ENCODE peak calls at places on chromosome 1, in ten cellular contexts. O is esophagus squamous epithelium; M is mesendoderm; P is heart right ventricle; Y is kidney; Q is SK-N-SH; H is ascending aorta; G is hepatocyte; I is CD8-positive, alpha-beta T cell; C is GM06990. L is an unnamed sample. For H3K36me3, the result is how much of the 10 kb centered on the place peaks cover.

GRCh38 chr1:205688171-205688570 is 7.9 kb upstream of the SLC45A3 start:
- DNase-seq in O (no peak), M (peak), P (no peak), Y (no peak), Q (no peak), H (no peak), G (no peak), I (no peak), C (no peak), L (no peak)

GRCh38 chr1:115299266-115299665 is 38.8 kb downstream of the NGF start:
- DNase-seq in O (no peak), M (no peak), P (no peak), Y (no peak), Q (no peak), H (no peak), G (peak), I (no peak), C (no peak), L (no peak)

GRCh38 chr1:153513023-153513422 is 22.8 kb downstream of the S100A6 start:
- DNase-seq in O (no peak), M (no peak), P (no peak), Y (no peak), Q (no peak), H (peak), G (no peak), I (no peak), C (no peak), L (peak)

GRCh38 chr1:42003433-42003832 is 84.7 kb upstream of the HIVEP3 start:
- DNase-seq in O (no peak), M (no peak), P (no peak), Y (no peak), Q (no peak), H (no peak), G (no peak), I (no peak), C (no peak), L (no peak)

GRCh38 chr1:59143824-59144223 is 153.1 kb upstream of the FGGY start:
- DNase-seq in O (no peak), M (no peak), P (no peak), Y (no peak), Q (no peak), H (no peak), G (no peak), I (no peak), C (no peak), L (peak)

GRCh38 chr1:31476891-31477846 is 64.2 kb downstream of the SERINC2 start:
- DNase-seq in O (no peak), M (peak), P (no peak), Y (no peak), Q (peak), H (no peak), G (no peak), I (no peak), C (peak), L (no peak)

GRCh38 chr1:155983191-155984023 is 5.1 kb upstream of the ARHGEF2 start:
- DNase-seq in O (no peak), M (peak), P (peak), Y (peak), Q (no peak), H (peak), G (peak), I (no peak), C (no peak), L (peak)

GRCh38 chr1:107914144-107914543 is 50.8 kb downstream of the VAV3 start:
- DNase-seq in O (no peak), M (no peak), P (no peak), Y (no peak), Q (no peak), H (no peak), G (no peak), I (no peak), C (no peak), L (no peak)

GRCh38 chr1:205020466-205020865 is 22.5 kb upstream of the CNTN2 start:
- DNase-seq in O (no peak), M (no peak), P (no peak), Y (no peak), Q (no peak), H (no peak), G (no peak), I (no peak), C (no peak), L (no peak)

GRCh38 chr1:37035828-37036666 is 1.7 kb upstream of the GRIK3 start:
- DNase-seq in O (no peak), M (peak), P (no peak), Y (no peak), Q (peak), H (no peak), G (no peak), I (no peak), C (peak), L (peak)

GRCh38 chr1:32902535-32902920 is 1.3 kb upstream of the TMEM54 start:
- DNase-seq in O (no peak), M (no peak), P (no peak), Y (peak), Q (no peak), H (no peak), G (no peak), I (no peak), C (no peak), L (peak)

GRCh38 chr1:154014154-154014910 is 23.8 kb downstream of the RPS27 start:
- DNase-seq in O (no peak), M (no peak), P (no peak), Y (no peak), Q (no peak), H (no peak), G (no peak), I (no peak), C (no peak), L (no peak)

GRCh38 chr1:95127380-95127779 is 10.2 kb downstream of the TLCD4 start:
- DNase-seq in O (no peak), M (no peak), P (no peak), Y (no peak), Q (no peak), H (no peak), G (no peak), I (no peak), C (no peak), L (no peak)

GRCh38 chr1:44484155-44484688 is 79.2 kb downstream of the RNF220 start:
- DNase-seq in O (no peak), M (peak), P (no peak), Y (no peak), Q (no peak), H (no peak), G (no peak), I (no peak), C (no peak), L (peak)

GRCh38 chr1:63322248-63322943 is at the start of gene FOXD3:
- DNase-seq in O (no peak), M (peak), P (peak), Y (peak), Q (peak), H (no peak), G (peak), I (no peak), C (peak), L (peak)

GRCh38 chr1:200457810-200458209 is 48.0 kb upstream of the ZNF281 start:
- DNase-seq in O (no peak), M (no peak), P (no peak), Y (no peak), Q (no peak), H (no peak), G (no peak), I (no peak), C (no peak), L (no peak)

GRCh38 chr1:184289825-184290550 is 96.8 kb upstream of the C1orf21 start:
- DNase-seq in O (no peak), M (peak), P (no peak), Y (no peak), Q (no peak), H (no peak), G (no peak), I (no peak), C (no peak), L (no peak)

GRCh38 chr1:19220080-19220846 is 10.2 kb upstream of the UBR4 start:
- DNase-seq in O (no peak), M (no peak), P (no peak), Y (no peak), Q (no peak), H (peak), G (no peak), I (no peak), C (no peak), L (peak)

GRCh38 chr1:214492405-214493075 is 58.9 kb downstream of the PTPN14 start:
- DNase-seq in O (no peak), M (no peak), P (no peak), Y (no peak), Q (no peak), H (no peak), G (no peak), I (no peak), C (no peak), L (no peak)

GRCh38 chr1:202143768-202144509 is 598 bp downstream of the ARL8A start:
- DNase-seq in O (no peak), M (peak), P (peak), Y (peak), Q (peak), H (peak), G (peak), I (no peak), C (peak), L (peak)

GRCh38 chr1:77739235-77739634 is 20.4 kb downstream of the USP33 start:
- DNase-seq in O (no peak), M (no peak), P (no peak), Y (no peak), Q (no peak), H (no peak), G (no peak), I (no peak), C (no peak), L (no peak)

GRCh38 chr1:83497563-83497962 is 501.4 kb downstream of the TTLL7 start:
- DNase-seq in O (no peak), M (peak), P (no peak), Y (no peak), Q (no peak), H (no peak), G (no peak), I (no peak), C (no peak), L (no peak)

GRCh38 chr1:226649780-226650179 is 89.3 kb downstream of the ITPKB start:
- DNase-seq in O (no peak), M (peak), P (no peak), Y (peak), Q (no peak), H (no peak), G (no peak), I (peak), C (no peak), L (peak)

GRCh38 chr1:221698579-221699349 is 43.1 kb downstream of the DUSP10 start:
- DNase-seq in O (no peak), M (no peak), P (no peak), Y (no peak), Q (no peak), H (no peak), G (no peak), I (no peak), C (no peak), L (no peak)

GRCh38 chr1:179586107-179586823 is 5.4 kb upstream of the TDRD5 start:
- DNase-seq in O (no peak), M (peak), P (peak), Y (peak), Q (peak), H (no peak), G (peak), I (no peak), C (no peak), L (peak)

GRCh38 chr1:246600579-246600978 is 34.3 kb downstream of the CNST start:
- DNase-seq in O (no peak), M (no peak), P (no peak), Y (no peak), Q (no peak), H (no peak), G (no peak), I (no peak), C (no peak), L (no peak)

GRCh38 chr1:207487636-207488035 is 8.3 kb upstream of the CR1 start:
- DNase-seq in O (no peak), M (no peak), P (no peak), Y (no peak), Q (no peak), H (no peak), G (no peak), I (no peak), C (no peak), L (no peak)

GRCh38 chr1:185644531-185644930 is 89.7 kb upstream of the HMCN1 start:
- DNase-seq in O (no peak), M (no peak), P (no peak), Y (no peak), Q (no peak), H (no peak), G (no peak), I (no peak), C (no peak), L (no peak)

GRCh38 chr1:193270996-193271395 is 84.6 kb upstream of the B3GALT2 start:
- DNase-seq in O (no peak), M (no peak), P (no peak), Y (no peak), Q (no peak), H (no peak), G (no peak), I (no peak), C (no peak), L (no peak)

GRCh38 chr1:51784997-51785421 is 93.5 kb downstream of the NRDC start:
- DNase-seq in O (no peak), M (peak), P (no peak), Y (no peak), Q (no peak), H (no peak), G (peak), I (no peak), C (no peak), L (no peak)

GRCh38 chr1:51776408-51776807 is 102.1 kb downstream of the NRDC start:
- DNase-seq in O (no peak), M (no peak), P (no peak), Y (no peak), Q (no peak), H (no peak), G (no peak), I (no peak), C (no peak), L (no peak)

DNA sequence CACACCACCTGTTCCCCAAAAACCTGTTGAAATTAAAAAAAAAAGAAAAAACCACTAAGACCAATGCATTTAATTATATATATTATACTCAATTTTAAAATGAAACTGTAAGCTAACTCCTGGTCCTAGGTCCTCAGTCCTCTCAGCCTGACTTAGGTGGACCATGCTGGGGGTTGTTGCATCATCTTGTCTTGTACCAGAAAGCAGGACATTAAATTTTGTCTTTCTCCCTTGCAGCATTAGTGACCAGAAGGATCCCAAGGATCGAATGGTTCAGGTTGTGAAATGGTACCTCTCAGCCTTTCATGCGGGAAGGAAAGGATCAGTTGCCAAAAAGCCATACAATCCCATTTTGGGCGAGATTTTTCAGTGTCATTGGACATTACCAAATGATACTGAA is 97.6 kb downstream of the NRDC start:
- DNase-seq in O (no peak), M (no peak), P (no peak), Y (no peak), Q (no peak), H (no peak), G (no peak), I (no peak), C (no peak), L (no peak)
- H3K36me3 ChIP-seq in O (under half), M (under half), P (under half), Y (under half), Q (half or more), H (under half), G (under half), I (under half), C (under half), L (under half)

GRCh38 chr1:232766904-232767303 is 38.3 kb upstream of the MAP10 start:
- DNase-seq in O (no peak), M (no peak), P (no peak), Y (no peak), Q (no peak), H (no peak), G (no peak), I (no peak), C (no peak), L (no peak)

GRCh38 chr1:232773752-232774151 is 31.5 kb upstream of the MAP10 start:
- DNase-seq in O (no peak), M (no peak), P (no peak), Y (no peak), Q (no peak), H (no peak), G (no peak), I (no peak), C (no peak), L (no peak)

GRCh38 chr1:232766224-232766890 is 38.9 kb upstream of the MAP10 start:
- DNase-seq in O (no peak), M (peak), P (no peak), Y (peak), Q (no peak), H (no peak), G (no peak), I (no peak), C (no peak), L (no peak)

GRCh38 chr1:232767381-232768074 is 37.7 kb upstream of the MAP10 start:
- DNase-seq in O (no peak), M (no peak), P (no peak), Y (no peak), Q (no peak), H (peak), G (peak), I (no peak), C (no peak), L (no peak)

DNA sequence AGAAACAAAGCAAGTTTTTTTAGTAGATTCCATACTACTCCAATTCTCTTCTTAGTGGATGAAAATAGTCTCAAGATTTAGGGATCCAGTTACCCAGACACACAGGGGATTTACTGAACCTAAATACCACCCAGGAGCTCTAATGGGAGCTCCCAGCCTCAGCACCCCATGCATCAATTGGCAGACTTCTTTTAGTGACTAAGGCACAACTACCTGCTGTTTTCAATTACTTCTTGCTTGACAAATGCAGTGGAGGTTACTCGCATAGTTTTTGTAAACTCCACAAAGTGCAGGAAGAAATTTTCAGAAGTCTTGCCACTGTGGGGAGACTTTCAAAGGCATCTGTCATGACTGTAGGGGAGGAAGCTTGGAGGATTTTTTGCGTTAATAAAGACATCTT is 35.5 kb upstream of the MAP10 start:
- DNase-seq in O (no peak), M (no peak), P (no peak), Y (no peak), Q (no peak), H (no peak), G (no peak), I (no peak), C (no peak), L (peak)
- H3K36me3 ChIP-seq in O (under half), M (under half), P (under half), Y (under half), Q (under half), H (under half), G (under half), I (under half), C (under half), L (under half)

GRCh38 chr1:56510642-56511021 is 68.7 kb downstream of the PLPP3 start:
- DNase-seq in O (no peak), M (peak), P (no peak), Y (no peak), Q (no peak), H (no peak), G (no peak), I (no peak), C (no peak), L (no peak)
- H3K36me3 ChIP-seq in O (under half), M (under half), P (under half), Y (half or more), Q (under half), H (under half), G (under half), I (under half), C (under half), L (under half)

GRCh38 chr1:174880171-174880570 is 119.6 kb upstream of the CACYBP start:
- DNase-seq in O (no peak), M (no peak), P (no peak), Y (no peak), Q (no peak), H (no peak), G (no peak), I (no peak), C (no peak), L (no peak)
- H3K36me3 ChIP-seq in O (under half), M (under half), P (under half), Y (under half), Q (under half), H (under half), G (under half), I (under half), C (under half), L (under half)

GRCh38 chr1:235998812-235999211 is 66.1 kb downstream of the NID1 start:
- DNase-seq in O (no peak), M (no peak), P (no peak), Y (no peak), Q (no peak), H (peak), G (no peak), I (peak), C (peak), L (no peak)

GRCh38 chr1:235999259-235999925 is 65.5 kb downstream of the NID1 start:
- DNase-seq in O (no peak), M (peak), P (no peak), Y (no peak), Q (no peak), H (peak), G (no peak), I (peak), C (peak), L (no peak)

GRCh38 chr1:236002572-236002971 is 62.3 kb downstream of the NID1 start:
- DNase-seq in O (no peak), M (peak), P (no peak), Y (no peak), Q (no peak), H (no peak), G (no peak), I (no peak), C (no peak), L (no peak)

GRCh38 chr1:236000781-236001180 is 64.1 kb downstream of the NID1 start:
- DNase-seq in O (no peak), M (no peak), P (no peak), Y (no peak), Q (no peak), H (peak), G (no peak), I (no peak), C (no peak), L (no peak)

GRCh38 chr1:236002025-236002390 is 62.9 kb downstream of the NID1 start:
- DNase-seq in O (no peak), M (no peak), P (no peak), Y (no peak), Q (no peak), H (no peak), G (no peak), I (no peak), C (no peak), L (no peak)
- H3K36me3 ChIP-seq in O (under half), M (under half), P (under half), Y (under half), Q (under half), H (under half), G (under half), I (under half), C (under half), L (under half)

GRCh38 chr1:116950497-116951174 is 40.9 kb downstream of the PTGFRN start:
- DNase-seq in O (no peak), M (peak), P (no peak), Y (no peak), Q (no peak), H (no peak), G (no peak), I (no peak), C (no peak), L (no peak)
- H3K36me3 ChIP-seq in O (under half), M (under half), P (under half), Y (under half), Q (under half), H (under half), G (under half), I (under half), C (under half), L (under half)

GRCh38 chr1:40766560-40766959 is 17.0 kb upstream of the KCNQ4 start:
- DNase-seq in O (no peak), M (no peak), P (no peak), Y (no peak), Q (no peak), H (no peak), G (no peak), I (no peak), C (no peak), L (no peak)
- H3K36me3 ChIP-seq in O (under half), M (under half), P (under half), Y (half or more), Q (under half), H (under half), G (under half), I (under half), C (under half), L (under half)

DNA sequence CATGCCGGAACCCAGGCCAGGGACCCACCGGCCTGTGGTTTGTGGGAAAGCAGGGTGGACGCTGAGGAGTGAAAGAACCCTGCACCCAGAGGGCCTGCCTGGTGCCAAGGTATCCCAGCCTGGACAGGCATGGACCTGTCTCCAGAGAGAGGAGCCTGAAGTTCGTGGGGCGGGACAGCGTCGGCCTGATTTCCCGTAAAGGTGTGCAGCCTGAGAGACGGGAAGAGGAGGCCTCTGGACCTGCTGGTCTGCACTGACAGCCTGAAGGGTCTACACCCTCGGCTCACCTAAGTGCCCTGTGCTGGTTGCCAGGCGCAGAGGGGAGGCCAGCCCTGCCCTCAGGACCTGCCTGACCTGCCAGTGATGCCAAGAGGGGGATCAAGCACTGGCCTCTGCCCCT is 18.5 kb downstream of the CSF1 start:
- DNase-seq in O (no peak), M (no peak), P (no peak), Y (no peak), Q (no peak), H (peak), G (no peak), I (no peak), C (no peak), L (peak)
- H3K36me3 ChIP-seq in O (under half), M (under half), P (under half), Y (under half), Q (under half), H (under half), G (under half), I (under half), C (under half), L (under half)

GRCh38 chr1:7838714-7839113 is 14.2 kb downstream of the UTS2 start:
- DNase-seq in O (no peak), M (no peak), P (no peak), Y (no peak), Q (no peak), H (no peak), G (no peak), I (no peak), C (no peak), L (no peak)
- H3K36me3 ChIP-seq in O (under half), M (under half), P (under half), Y (half or more), Q (half or more), H (half or more), G (under half), I (under half), C (under half), L (under half)